ENCODE peak calls at places on chromosomes 13 and 19, in four cellular contexts. N is K562, U is A549, X is H1. E is an unnamed sample.

GRCh38 chr19:47176627-47177090 is 46.0 kb downstream of the SAE1 start:
- DNase-seq in X (no peak), U (no peak), N (no peak), E (no peak)

GRCh38 chr19:52896431-52897148 is 845 bp downstream of the ZNF320 start:
- DNase-seq in X (peak; percentile 57), U (no peak), N (peak; percentile 58), E (no peak)

GRCh38 chr13:41019027-41019487 is at the start of gene ELF1:
- DNase-seq in U (peak; percentile 84), X (no peak), N (peak; percentile 59), E (peak; percentile 65)

GRCh38 chr19:57632987-57633831 is at the start of gene ZNF211:
- DNase-seq in N (peak; percentile 96), X (peak; percentile 93), U (peak; percentile 95), E (peak; percentile 92)

GRCh38 chr13:73687087-73687486 is 447.1 kb downstream of the KLF12 start:
- DNase-seq in X (no peak), U (no peak), N (no peak), E (no peak)

GRCh38 chr19:39138221-39139211 is 12.9 kb downstream of the PAK4 start:
- DNase-seq in U (no peak), N (no peak), X (no peak), E (no peak)

GRCh38 chr13:28306325-28306724 is 168.0 kb downstream of the PAN3 start:
- DNase-seq in U (no peak), X (no peak), N (no peak), E (no peak)

GRCh38 chr19:49553451-49554271 is 25.9 kb downstream of the RCN3 start:
- DNase-seq in X (no peak), N (no peak), U (no peak), E (peak; percentile 79)

GRCh38 chr19:56217039-56217949 is 15.2 kb downstream of the ZSCAN5C start:
- DNase-seq in X (peak; percentile 79), U (no peak), N (no peak), E (no peak)
- TF ChIP-seq PHF8 in X (peak; percentile 48), U (no peak), N (no peak), E (no peak)

DNA sequence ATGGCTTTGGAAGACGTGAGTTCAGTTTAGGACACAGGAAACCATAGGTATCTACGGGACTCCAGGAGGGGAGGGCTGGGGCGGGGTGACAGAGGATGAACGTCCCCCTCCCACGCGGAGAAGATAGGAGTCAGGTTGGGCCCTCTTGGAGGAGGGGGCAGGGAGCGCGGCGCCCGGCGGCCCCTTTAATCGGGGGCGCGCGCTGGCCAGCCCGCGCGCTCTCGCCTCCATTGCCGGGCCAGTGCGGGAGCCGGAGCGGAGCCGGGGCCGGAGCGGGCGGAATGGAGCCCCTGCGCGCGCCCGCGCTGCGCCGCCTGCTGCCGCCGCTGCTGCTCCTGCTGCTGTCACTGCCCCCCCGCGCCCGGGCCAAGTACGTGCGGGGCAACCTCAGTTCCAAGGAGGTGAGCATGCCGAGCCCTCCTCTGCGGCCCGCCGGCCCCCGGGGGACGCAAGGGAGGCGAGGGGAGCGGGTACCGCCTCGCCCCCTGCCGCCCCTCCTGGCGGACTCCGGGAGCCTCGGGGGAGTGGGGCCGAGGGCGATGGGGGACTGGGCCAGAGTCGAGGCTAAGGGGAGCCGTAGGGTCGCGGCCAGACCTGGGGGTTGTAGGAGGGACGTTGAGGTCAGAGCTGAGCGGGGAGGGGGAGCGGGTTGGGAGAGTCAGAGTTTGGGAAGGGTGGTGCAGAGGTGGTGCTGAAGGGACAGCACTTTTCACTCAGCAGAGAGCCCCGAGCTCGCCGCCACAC is at the start of gene TMEM145:
- DNase-seq in N (peak; percentile 85), U (peak; percentile 67), X (peak; percentile 79), E (no peak)
- TF ChIP-seq PHF8 in N (no peak), U (no peak), X (peak; percentile 17), E (no peak)

GRCh38 chr19:55643733-55644116 is 276 bp downstream of the ZNF581 start:
- DNase-seq in N (no peak), X (no peak), U (no peak), E (no peak)
- TF ChIP-seq PHF8 in N (peak; percentile 11), X (peak; percentile 18), U (peak; percentile 19), E (no peak)

DNA sequence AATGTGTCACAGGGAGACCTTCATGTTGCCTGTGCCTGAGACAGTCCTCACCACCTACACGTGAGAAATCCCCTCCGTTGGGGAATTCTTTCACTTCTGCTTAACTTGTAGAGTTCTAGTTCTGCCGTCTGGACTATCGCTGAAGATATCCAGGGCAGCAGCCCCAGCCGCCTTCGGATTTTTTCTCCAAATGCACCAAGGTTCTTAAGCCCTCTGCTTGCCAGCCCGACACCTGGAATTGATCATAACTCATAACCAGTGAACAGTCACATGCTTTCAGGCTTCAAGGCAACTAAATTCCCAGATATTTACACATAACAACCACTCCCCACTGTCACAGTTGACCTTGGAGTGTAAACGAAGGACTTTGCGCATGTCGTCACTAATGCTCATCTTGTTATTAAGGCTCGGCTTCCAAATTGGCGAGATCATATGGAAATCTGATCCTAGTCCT is 114.4 kb downstream of the RAB20 start:
- DNase-seq in U (no peak), N (no peak), X (no peak), E (peak; percentile 20)
- TF ChIP-seq PHF8 in U (no peak), N (no peak), X (no peak), E (no peak)

DNA sequence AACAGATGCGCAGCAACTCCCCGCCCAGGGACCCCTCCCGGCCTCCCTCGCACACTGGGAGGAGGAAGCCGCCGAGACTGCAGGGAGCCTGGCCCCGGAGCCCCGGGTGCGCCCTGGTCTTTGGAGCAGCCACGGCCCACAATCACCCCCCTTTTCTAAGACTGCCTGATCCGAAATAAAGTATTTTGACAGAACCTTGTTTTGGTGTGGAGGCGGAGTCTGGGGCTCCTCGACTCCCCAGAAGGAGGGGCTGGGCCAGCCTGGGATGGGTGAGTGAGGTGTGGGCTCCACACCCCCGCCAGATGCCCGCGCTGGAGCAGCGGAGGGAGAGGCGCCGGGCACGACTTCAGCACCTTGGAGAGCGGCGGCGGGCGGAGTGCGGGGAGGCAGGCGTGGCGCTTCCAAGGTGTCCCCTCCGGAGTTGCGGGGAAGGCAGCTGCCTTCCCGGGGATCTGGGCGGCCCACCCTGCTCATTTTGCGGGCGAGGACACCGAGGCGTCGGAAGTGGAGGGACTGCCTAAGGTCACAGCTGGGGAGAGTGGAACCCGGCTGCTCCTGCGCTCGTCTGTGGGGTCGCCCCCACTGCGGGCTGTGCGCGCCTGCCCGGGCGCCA is 9.4 kb downstream of the SIRT6 start:
- DNase-seq in X (peak; percentile 98), U (no peak), N (peak; percentile 67), E (no peak)
- TF ChIP-seq PHF8 in X (no peak), U (no peak), N (no peak), E (no peak)

GRCh38 chr13:31110617-31111016 is 51.1 kb downstream of the HSPH1 start:
- DNase-seq in N (no peak), X (no peak), U (no peak), E (no peak)
- TF ChIP-seq PHF8 in N (no peak), X (no peak), U (no peak), E (no peak)

GRCh38 chr13:110417537-110417908 is 110.4 kb downstream of the COL4A2 start:
- DNase-seq in N (no peak), U (no peak), X (no peak), E (no peak)

GRCh38 chr13:110414283-110414682 is 107.2 kb downstream of the COL4A2 start:
- DNase-seq in U (no peak), N (no peak), X (no peak), E (no peak)

GRCh38 chr13:110416131-110416584 is 109.1 kb downstream of the COL4A2 start:
- DNase-seq in N (no peak), X (no peak), U (no peak), E (no peak)

GRCh38 chr13:110413311-110414040 is 106.4 kb downstream of the COL4A2 start:
- DNase-seq in X (no peak), U (no peak), N (no peak), E (no peak)

DNA sequence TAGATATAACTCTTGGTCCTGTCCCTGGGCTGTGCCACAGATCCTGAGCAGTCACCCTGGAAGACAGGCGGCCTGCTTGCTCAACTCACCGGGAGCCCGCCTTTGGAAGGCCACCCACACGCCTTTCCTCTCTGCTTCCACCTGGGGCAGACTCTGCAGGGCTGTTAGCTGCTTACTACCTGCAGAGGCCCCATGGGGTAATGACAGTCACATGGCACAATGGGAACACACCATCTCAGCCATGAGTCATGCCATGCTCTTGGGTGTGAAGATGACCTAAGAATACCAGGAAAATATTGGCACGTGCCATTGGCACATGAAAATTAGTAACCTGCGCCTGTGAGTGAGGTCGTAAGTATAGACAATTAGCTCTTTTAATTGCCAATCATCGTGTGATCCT is 108.6 kb downstream of the COL4A2 start:
- DNase-seq in N (peak; percentile 8), X (no peak), U (peak; percentile 58), E (peak; percentile 17)
- TF ChIP-seq PHF8 in N (no peak), X (no peak), U (no peak), E (no peak)

GRCh38 chr19:19109601-19110000 is 28.7 kb downstream of the TMEM161A start:
- DNase-seq in N (no peak), X (no peak), U (no peak), E (no peak)
- TF ChIP-seq PHF8 in N (no peak), X (no peak), U (no peak), E (no peak)

GRCh38 chr13:99919132-99919531 is 52.4 kb downstream of the ZIC5 start:
- DNase-seq in U (no peak), N (no peak), X (no peak), E (no peak)

GRCh38 chr13:99911069-99911964 is 60.2 kb downstream of the ZIC5 start:
- DNase-seq in U (no peak), N (no peak), X (no peak), E (no peak)

GRCh38 chr13:99911965-99912566 is 59.5 kb downstream of the ZIC5 start:
- DNase-seq in X (no peak), U (no peak), N (no peak), E (no peak)

DNA sequence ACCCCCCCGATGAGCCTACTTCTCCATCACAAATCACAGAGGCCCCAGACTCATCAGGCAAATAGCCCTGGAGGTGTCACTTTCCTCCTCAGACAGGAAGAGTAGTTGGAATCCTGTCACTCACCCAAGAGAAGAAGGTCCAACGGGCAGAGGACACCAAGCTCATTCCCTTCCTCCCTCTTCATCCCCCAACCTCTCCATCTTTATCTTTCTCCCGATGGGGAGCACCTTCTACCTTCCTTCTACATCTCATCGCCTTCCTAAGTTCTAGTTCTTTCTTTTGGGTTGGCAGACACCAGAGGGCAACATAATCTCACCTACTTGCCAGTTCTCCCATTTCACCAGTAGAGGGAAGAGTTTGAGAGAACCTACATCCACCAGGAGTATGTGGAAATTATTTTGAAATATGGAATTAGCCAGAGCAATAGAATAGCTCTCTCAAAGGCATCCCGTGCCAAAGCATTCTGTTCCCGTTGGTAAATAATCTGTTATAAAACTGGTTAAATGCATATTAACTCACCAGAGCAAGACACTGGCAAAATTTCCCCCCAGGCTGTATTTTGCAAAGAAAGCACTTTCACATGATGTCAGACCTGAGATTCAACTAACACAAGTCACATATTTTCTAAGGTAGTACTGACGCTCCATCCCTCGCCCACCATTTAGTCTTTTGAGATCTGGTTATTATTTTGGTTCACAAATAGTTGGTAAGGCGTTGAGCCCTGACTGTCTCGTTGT is 55.0 kb downstream of the ZIC5 start:
- DNase-seq in N (peak; percentile 61), U (peak; percentile 71), X (no peak), E (peak; percentile 76)
- TF ChIP-seq PHF8 in N (no peak), U (no peak), X (no peak), E (no peak)

E was measured in HepG2.